ENCODE peak calls at places on chromosomes 3 and 15, in five cellular contexts. W is A549, F is K562, O is GM12878, N is endothelial cell of umbilical vein. Q is an unnamed sample.

GRCh38 chr3:45595364-45596154 is 1.0 kb downstream of the LIMD1 start:
- DNase-seq in W (peak; percentile 26), F (no peak), O (no peak), N (no peak), Q (peak; percentile 6)

GRCh38 chr3:117622130-117622841 is 912.7 kb downstream of the TUSC7 start:
- DNase-seq in W (peak; percentile 40), F (no peak), O (no peak), N (peak; percentile 91), Q (no peak)

GRCh38 chr3:124084398-124084881 is 92.5 kb upstream of the ROPN1 start:
- DNase-seq in W (no peak), F (no peak), O (no peak), N (no peak), Q (no peak)

GRCh38 chr3:126340943-126341754 is 16.1 kb downstream of the KLF15 start:
- DNase-seq in W (no peak), F (no peak), O (no peak), N (no peak), Q (no peak)

GRCh38 chr15:83733691-83734090 is 79.8 kb downstream of the ADAMTSL3 start:
- DNase-seq in W (no peak), F (no peak), O (no peak), N (no peak), Q (no peak)

GRCh38 chr3:189756651-189757078 is 125.5 kb downstream of the TP63 start:
- DNase-seq in W (peak; percentile 38), F (no peak), O (no peak), N (no peak), Q (no peak)

GRCh38 chr3:127304121-127304744 is 16.4 kb upstream of the PRR20G start:
- DNase-seq in W (peak; percentile 35), F (peak; percentile 13), O (no peak), N (no peak), Q (no peak)

GRCh38 chr3:12919205-12919604 is 77.8 kb upstream of the RPL32 start:
- DNase-seq in W (no peak), F (no peak), O (no peak), N (no peak), Q (no peak)

GRCh38 chr3:50599716-50600118 is 11.9 kb downstream of the CISH start:
- DNase-seq in W (no peak), F (no peak), O (no peak), N (no peak), Q (peak; percentile 51)

GRCh38 chr3:48429416-48430358 is at the start of gene PLXNB1:
- DNase-seq in W (peak; percentile 47), F (peak; percentile 89), O (no peak), N (peak; percentile 28), Q (peak; percentile 84)

GRCh38 chr15:80906159-80906775 is 83.4 kb downstream of the MESD start:
- DNase-seq in W (peak; percentile 26), F (no peak), O (no peak), N (no peak), Q (no peak)

DNA sequence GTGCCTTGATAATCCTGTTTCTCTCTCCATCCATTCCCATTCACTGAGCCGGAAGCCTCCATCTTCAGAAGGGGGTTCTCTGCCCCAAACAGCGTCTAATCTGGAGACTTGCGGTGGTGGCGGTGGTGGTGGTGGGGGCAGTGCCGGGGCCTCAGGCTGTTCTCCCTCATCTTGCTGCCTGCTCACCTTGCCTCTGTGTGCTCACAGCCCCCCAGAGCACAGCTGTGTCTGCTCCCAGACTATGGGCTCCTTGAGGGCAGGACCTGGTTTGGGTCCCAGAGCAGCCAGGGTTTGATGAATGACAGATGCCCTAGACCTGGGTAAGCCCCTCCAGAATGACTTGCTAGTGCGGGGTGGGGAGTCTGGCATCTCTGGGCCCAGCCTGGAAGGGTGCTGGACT is 430 bp upstream of the PSTPIP1 start:
- DNase-seq in W (no peak), F (no peak), O (no peak), N (no peak), Q (no peak)
- H3K4me3 ChIP-seq in W (no peak overlapping the region), F (no peak overlapping the region), O (no peak overlapping the region), N (no peak overlapping the region), Q (no peak overlapping the region)

DNA sequence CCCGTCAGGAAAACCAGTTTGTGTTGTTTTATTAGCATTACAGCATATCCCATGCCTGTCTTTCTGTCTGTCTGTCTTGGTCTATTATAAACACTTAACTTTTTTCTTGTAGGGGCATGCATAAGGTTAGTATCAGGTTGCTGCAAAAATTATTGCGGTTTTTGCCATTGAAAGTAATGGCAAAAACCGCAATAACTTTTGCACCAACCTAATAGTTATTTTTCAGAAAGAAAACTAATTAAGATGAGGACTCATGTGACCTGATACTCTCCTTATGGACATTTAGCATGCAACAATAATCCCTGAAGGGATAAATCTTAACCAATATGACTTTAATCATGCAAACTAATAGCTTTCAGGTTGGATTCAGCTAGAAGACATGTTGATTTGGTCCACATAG is 326.7 kb upstream of the SUCLG2 start:
- DNase-seq in W (no peak), F (no peak), O (no peak), N (no peak), Q (no peak)
- TF ChIP-seq MAX in W (no peak), F (no peak), O (no peak), N (no peak), Q (no peak)

GRCh38 chr3:114758828-114759709 is 388.0 kb downstream of the ZBTB20 start:
- DNase-seq in W (peak; percentile 30), F (no peak), O (no peak), N (no peak), Q (peak; percentile 3)
- TF ChIP-seq MYC in W (no peak), F (no peak), O (no peak), N (no peak), Q (no peak)

GRCh38 chr15:26475554-26475953 is 297.3 kb downstream of the GABRB3 start:
- DNase-seq in W (no peak), F (no peak), O (no peak), N (no peak), Q (peak; percentile 1)
- H3K4me3 ChIP-seq in W (no peak overlapping the region), F (no peak overlapping the region), O (no peak overlapping the region), N (no peak overlapping the region), Q (no peak overlapping the region)

GRCh38 chr15:101828774-101829173 is 16.8 kb downstream of the OR4F15 start:
- DNase-seq in W (no peak), F (no peak), O (no peak), N (no peak), Q (no peak)

DNA sequence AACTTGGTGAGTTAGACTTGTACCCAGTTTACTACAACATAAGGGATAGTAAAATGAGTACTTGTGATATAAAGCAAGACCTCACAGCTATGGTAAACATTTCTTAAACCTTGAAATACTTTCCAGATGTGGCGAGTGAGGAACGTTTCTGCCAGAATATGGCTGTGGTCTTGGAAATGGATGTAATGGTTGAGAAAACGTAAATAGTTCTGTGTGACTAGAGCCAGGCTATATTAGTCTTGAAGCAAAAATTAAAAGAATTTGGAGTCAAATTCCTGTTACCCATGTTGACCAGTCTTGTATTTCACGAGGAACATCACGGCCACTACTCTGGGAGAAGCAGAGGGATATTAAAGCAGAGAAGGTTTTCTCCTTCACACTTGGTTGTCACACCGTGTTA is 15.3 kb downstream of the OR4F15 start:
- DNase-seq in W (no peak), F (no peak), O (no peak), N (no peak), Q (no peak)
- TF ChIP-seq MAX in W (no peak), F (no peak), O (no peak), N (no peak), Q (no peak)

DNA sequence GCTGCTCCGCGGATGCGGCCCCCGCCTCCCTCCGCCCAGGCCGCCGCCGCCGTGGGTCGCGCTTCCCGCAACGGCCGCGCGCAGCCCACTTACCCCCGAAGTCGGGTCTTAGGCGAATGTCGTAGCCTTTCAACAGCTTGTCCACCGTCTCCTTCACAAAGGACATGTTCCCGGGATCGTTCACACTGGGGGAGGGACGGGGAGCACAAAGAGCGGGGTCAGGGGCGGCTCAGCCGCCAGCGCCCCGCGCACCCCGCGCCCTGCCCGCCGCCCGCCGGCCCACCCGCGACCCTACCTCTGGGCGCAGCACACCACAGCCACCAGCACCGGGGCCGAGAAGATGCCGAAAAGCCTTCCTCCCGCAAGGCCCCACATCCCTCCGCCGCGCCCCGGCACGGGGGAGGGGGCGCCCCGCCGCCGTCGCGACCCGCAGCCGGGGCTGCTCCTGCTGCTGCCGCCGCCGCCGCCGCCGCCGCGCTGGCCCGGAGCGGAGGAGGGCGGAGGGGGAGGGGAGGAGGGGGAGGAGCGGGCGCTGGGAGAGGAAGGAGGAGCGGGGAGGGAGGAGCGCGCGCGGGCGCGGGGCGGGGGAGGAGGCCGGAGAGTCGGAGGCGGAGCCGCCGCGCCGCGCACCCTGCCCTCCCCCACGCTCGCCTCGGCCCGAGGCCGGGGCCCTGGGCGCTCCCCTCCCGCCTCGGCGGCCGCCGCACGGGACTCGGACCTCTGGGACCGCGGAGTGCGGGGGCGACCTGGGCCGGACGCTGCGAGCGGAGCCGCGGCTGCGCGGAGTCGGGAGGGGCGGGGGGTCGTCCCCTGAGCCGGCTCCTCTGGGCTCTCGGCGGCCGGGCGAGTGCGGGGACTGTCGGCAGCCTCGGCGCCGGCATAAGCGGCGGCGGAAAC is at the start of gene GABRB3:
- DNase-seq in W (peak; percentile 72), F (no peak), O (no peak), N (no peak), Q (no peak)
- TF ChIP-seq MYC in W (no peak), F (no peak), O (no peak), N (no peak), Q (no peak)

Q was measured in NB4.